ENCODE peak calls at places on chromosomes 4 and X, in six cellular contexts. One of them, this sample, is unnamed.
A peak's percentile ranks its signal among the peaks of the same experiment; 100 is the strongest.

GRCh38 chr4:95450294-95450693 is 98.5 kb downstream of the UNC5C start:
- DNase-seq in psoas muscle: no peak
- DNase-seq in neural progenitor cell: no peak
- DNase-seq in fibroblast of pulmonary artery: no peak
- DNase-seq in glutamatergic neuron: no peak
- DNase-seq in HFF-Myc: no peak
- DNase-seq in this sample: no peak

GRCh38 chr4:122012735-122013134 is 60.9 kb upstream of the TRPC3 start:
- DNase-seq in psoas muscle: no peak
- DNase-seq in neural progenitor cell: no peak
- DNase-seq in fibroblast of pulmonary artery: peak; percentile 58
- DNase-seq in glutamatergic neuron: no peak
- DNase-seq in HFF-Myc: no peak
- DNase-seq in this sample: no peak

GRCh38 chr4:188197566-188197965 is 58.3 kb downstream of the TRIML1 start:
- DNase-seq in psoas muscle: no peak
- DNase-seq in neural progenitor cell: no peak
- DNase-seq in fibroblast of pulmonary artery: no peak
- DNase-seq in glutamatergic neuron: no peak
- DNase-seq in HFF-Myc: no peak
- DNase-seq in this sample: no peak

GRCh38 chr4:152530600-152530999 is 5.3 kb downstream of the FBXW7 start:
- DNase-seq in psoas muscle: no peak
- DNase-seq in neural progenitor cell: no peak
- DNase-seq in fibroblast of pulmonary artery: no peak
- DNase-seq in glutamatergic neuron: no peak
- DNase-seq in HFF-Myc: no peak
- DNase-seq in this sample: no peak

GRCh38 chrX:136689441-136689840 is 41.5 kb downstream of the CD40LG start:
- DNase-seq in psoas muscle: no peak
- DNase-seq in neural progenitor cell: peak; percentile 65
- DNase-seq in fibroblast of pulmonary artery: peak; percentile 11
- DNase-seq in glutamatergic neuron: no peak
- DNase-seq in HFF-Myc: no peak
- DNase-seq in this sample: no peak

GRCh38 chr4:19187104-19187503 is 1064.6 kb upstream of the SLIT2 start:
- DNase-seq in psoas muscle: no peak
- DNase-seq in neural progenitor cell: no peak
- DNase-seq in fibroblast of pulmonary artery: peak; percentile 49
- DNase-seq in glutamatergic neuron: no peak
- DNase-seq in HFF-Myc: no peak
- DNase-seq in this sample: no peak

GRCh38 chrX:72297953-72298730 is 7.6 kb downstream of the CITED1 start:
- DNase-seq in psoas muscle: no peak
- DNase-seq in neural progenitor cell: peak; percentile 41
- DNase-seq in fibroblast of pulmonary artery: peak; percentile 42
- DNase-seq in glutamatergic neuron: no peak
- DNase-seq in HFF-Myc: no peak
- DNase-seq in this sample: no peak

GRCh38 chr4:185312699-185313098 is 83.0 kb downstream of the LRP2BP start:
- DNase-seq in psoas muscle: no peak
- DNase-seq in neural progenitor cell: no peak
- DNase-seq in fibroblast of pulmonary artery: peak; percentile 41
- DNase-seq in glutamatergic neuron: no peak
- DNase-seq in HFF-Myc: no peak
- DNase-seq in this sample: no peak

GRCh38 chrX:148574247-148574973 is 74.0 kb downstream of the AFF2 start:
- DNase-seq in psoas muscle: no peak
- DNase-seq in neural progenitor cell: no peak
- DNase-seq in fibroblast of pulmonary artery: no peak
- DNase-seq in glutamatergic neuron: no peak
- DNase-seq in HFF-Myc: no peak
- DNase-seq in this sample: no peak

GRCh38 chr4:24704152-24704551 is 91.2 kb upstream of the SOD3 start:
- DNase-seq in psoas muscle: no peak
- DNase-seq in neural progenitor cell: peak; percentile 74
- DNase-seq in fibroblast of pulmonary artery: no peak
- DNase-seq in glutamatergic neuron: no peak
- DNase-seq in HFF-Myc: no peak
- DNase-seq in this sample: peak; percentile 15

GRCh38 chrX:48573690-48574269 is 504 bp upstream of the RBM3 start:
- DNase-seq in psoas muscle: peak; percentile 74
- DNase-seq in neural progenitor cell: no peak
- DNase-seq in fibroblast of pulmonary artery: no peak
- DNase-seq in glutamatergic neuron: peak; percentile 25
- DNase-seq in HFF-Myc: no peak
- DNase-seq in this sample: no peak

GRCh38 chr4:183657564-183657963 is 1.4 kb downstream of the RWDD4 start:
- DNase-seq in psoas muscle: no peak
- DNase-seq in neural progenitor cell: no peak
- DNase-seq in fibroblast of pulmonary artery: no peak
- DNase-seq in glutamatergic neuron: no peak
- DNase-seq in HFF-Myc: no peak
- DNase-seq in this sample: no peak

GRCh38 chr4:41069838-41070237 is 144.5 kb downstream of the APBB2 start:
- DNase-seq in psoas muscle: no peak
- DNase-seq in neural progenitor cell: peak; percentile 72
- DNase-seq in fibroblast of pulmonary artery: no peak
- DNase-seq in glutamatergic neuron: no peak
- DNase-seq in HFF-Myc: no peak
- DNase-seq in this sample: no peak

GRCh38 chr4:147851135-147851534 is 119.2 kb downstream of the ARHGAP10 start:
- DNase-seq in psoas muscle: no peak
- DNase-seq in neural progenitor cell: no peak
- DNase-seq in fibroblast of pulmonary artery: no peak
- DNase-seq in glutamatergic neuron: no peak
- DNase-seq in HFF-Myc: no peak
- DNase-seq in this sample: no peak

GRCh38 chrX:18039023-18039422 is 177.9 kb upstream of the RAI2 start:
- DNase-seq in psoas muscle: no peak
- DNase-seq in neural progenitor cell: no peak
- DNase-seq in fibroblast of pulmonary artery: no peak
- DNase-seq in glutamatergic neuron: no peak
- DNase-seq in HFF-Myc: no peak
- DNase-seq in this sample: no peak

GRCh38 chr4:40546972-40547371 is 82.7 kb downstream of the RBM47 start:
- DNase-seq in psoas muscle: no peak
- DNase-seq in neural progenitor cell: no peak
- DNase-seq in fibroblast of pulmonary artery: no peak
- DNase-seq in glutamatergic neuron: no peak
- DNase-seq in HFF-Myc: no peak
- DNase-seq in this sample: no peak

GRCh38 chrX:153925387-153925738 is 701 bp downstream of the ARHGAP4 start:
- DNase-seq in psoas muscle: no peak
- DNase-seq in neural progenitor cell: no peak
- DNase-seq in fibroblast of pulmonary artery: no peak
- DNase-seq in glutamatergic neuron: no peak
- DNase-seq in HFF-Myc: no peak
- DNase-seq in this sample: no peak

GRCh38 chrX:24332868-24333267 is 19.0 kb upstream of the SUPT20HL2 start:
- DNase-seq in psoas muscle: no peak
- DNase-seq in neural progenitor cell: no peak
- DNase-seq in fibroblast of pulmonary artery: peak; percentile 51
- DNase-seq in glutamatergic neuron: no peak
- DNase-seq in HFF-Myc: no peak
- DNase-seq in this sample: no peak

GRCh38 chr4:165905405-165906027 is 32.5 kb downstream of the TLL1 start:
- DNase-seq in psoas muscle: no peak
- DNase-seq in neural progenitor cell: no peak
- DNase-seq in fibroblast of pulmonary artery: peak; percentile 45
- DNase-seq in glutamatergic neuron: no peak
- DNase-seq in HFF-Myc: no peak
- DNase-seq in this sample: no peak

GRCh38 chr4:55186123-55186522 is 60.7 kb upstream of the KDR start:
- DNase-seq in psoas muscle: no peak
- DNase-seq in neural progenitor cell: no peak
- DNase-seq in fibroblast of pulmonary artery: no peak
- DNase-seq in glutamatergic neuron: no peak
- DNase-seq in HFF-Myc: no peak
- DNase-seq in this sample: no peak

GRCh38 chr4:6018331-6018730 is at the start of gene C4orf50:
- DNase-seq in psoas muscle: no peak
- DNase-seq in neural progenitor cell: no peak
- DNase-seq in fibroblast of pulmonary artery: no peak
- DNase-seq in glutamatergic neuron: no peak
- DNase-seq in HFF-Myc: no peak
- DNase-seq in this sample: no peak

GRCh38 chr4:6021831-6022606 is 3.8 kb upstream of the C4orf50 start:
- DNase-seq in psoas muscle: no peak
- DNase-seq in neural progenitor cell: no peak
- DNase-seq in fibroblast of pulmonary artery: no peak
- DNase-seq in glutamatergic neuron: no peak
- DNase-seq in HFF-Myc: no peak
- DNase-seq in this sample: no peak

GRCh38 chr4:6020633-6021032 is 2.4 kb upstream of the C4orf50 start:
- DNase-seq in psoas muscle: no peak
- DNase-seq in neural progenitor cell: no peak
- DNase-seq in fibroblast of pulmonary artery: no peak
- DNase-seq in glutamatergic neuron: no peak
- DNase-seq in HFF-Myc: no peak
- DNase-seq in this sample: no peak

GRCh38 chr4:6017800-6018199 is 431 bp downstream of the C4orf50 start:
- DNase-seq in psoas muscle: no peak
- DNase-seq in neural progenitor cell: no peak
- DNase-seq in fibroblast of pulmonary artery: no peak
- DNase-seq in glutamatergic neuron: no peak
- DNase-seq in HFF-Myc: no peak
- DNase-seq in this sample: no peak

DNA sequence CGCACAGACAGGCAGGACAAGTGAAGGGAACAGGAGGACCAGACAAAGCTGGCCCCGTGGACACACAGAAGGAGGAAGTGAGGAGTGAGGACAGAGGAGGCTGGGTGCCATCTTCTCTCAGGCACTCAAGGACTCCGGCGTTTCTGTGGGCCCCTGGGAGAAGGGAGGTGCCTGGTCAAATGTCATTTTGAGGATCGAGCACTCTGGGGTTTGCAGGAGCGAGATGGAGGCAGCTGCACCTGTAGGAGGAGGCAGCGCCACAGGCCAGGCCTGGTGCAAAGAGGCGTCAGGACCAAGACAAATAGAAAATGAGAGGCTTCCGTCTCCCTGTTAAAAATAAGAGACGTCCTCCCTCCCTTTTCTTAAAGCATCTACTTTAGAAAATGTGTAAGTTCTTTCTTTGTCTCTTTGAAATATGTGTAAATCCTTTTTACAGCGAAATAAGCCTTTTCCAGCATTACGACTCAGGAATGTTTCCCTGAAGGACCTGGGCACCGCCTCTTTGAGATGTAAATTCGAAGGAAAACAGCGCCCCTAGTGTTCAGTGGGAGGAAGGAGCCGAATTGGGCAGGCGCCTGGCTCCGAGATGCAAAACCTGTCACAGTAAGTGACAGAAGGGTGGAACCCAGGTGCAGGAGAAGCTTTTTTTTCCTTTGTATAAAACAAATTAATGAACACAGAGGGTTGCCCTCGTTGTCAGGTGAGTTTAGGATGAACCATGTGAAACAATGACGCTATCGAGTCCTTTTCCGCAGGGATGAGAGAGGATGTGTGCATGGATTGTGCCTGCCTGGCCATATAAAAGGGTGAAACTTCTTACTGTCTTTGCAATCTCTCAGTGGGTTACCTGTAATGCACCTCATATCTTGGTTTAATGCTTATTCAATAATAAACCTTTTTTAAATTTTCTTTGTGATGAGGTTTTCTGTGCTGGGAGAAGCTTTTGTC is 1.4 kb upstream of the C4orf50 start:
- DNase-seq in psoas muscle: no peak
- DNase-seq in neural progenitor cell: peak; percentile 92
- DNase-seq in fibroblast of pulmonary artery: peak; percentile 53
- DNase-seq in glutamatergic neuron: peak; percentile 71
- DNase-seq in HFF-Myc: peak; percentile 10
- DNase-seq in this sample: peak; percentile 74
- TF ChIP-seq CTCF in psoas muscle: peak; percentile 63
- TF ChIP-seq CTCF in neural progenitor cell: peak; percentile 93
- TF ChIP-seq CTCF in fibroblast of pulmonary artery: peak; percentile 76
- TF ChIP-seq CTCF in glutamatergic neuron: peak; percentile 94
- TF ChIP-seq CTCF in HFF-Myc: peak; percentile 84
- TF ChIP-seq CTCF in this sample: peak; percentile 98

DNA sequence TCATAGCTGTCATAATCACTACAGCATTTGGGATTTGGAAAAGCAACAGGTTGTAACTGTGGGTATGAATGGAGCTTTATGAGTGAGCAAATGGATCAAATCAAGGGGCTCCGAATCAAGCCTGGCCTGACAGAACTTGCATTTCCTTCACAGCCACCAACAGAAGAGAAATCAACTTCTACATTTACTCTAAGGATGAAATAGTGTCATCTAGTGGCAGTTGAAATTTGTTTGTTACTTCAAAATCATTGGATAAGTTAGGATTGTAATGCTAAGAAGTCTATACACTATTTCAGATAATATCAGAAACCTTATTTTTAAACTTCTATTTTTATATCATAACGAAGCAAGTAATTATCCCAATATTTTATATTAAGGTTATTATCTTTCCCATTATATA is 10.7 kb upstream of the WDR17 start:
- DNase-seq in psoas muscle: no peak
- DNase-seq in neural progenitor cell: no peak
- DNase-seq in fibroblast of pulmonary artery: no peak
- DNase-seq in glutamatergic neuron: no peak
- DNase-seq in HFF-Myc: no peak
- DNase-seq in this sample: no peak
- TF ChIP-seq CTCF in psoas muscle: no peak
- TF ChIP-seq CTCF in neural progenitor cell: peak; percentile 30
- TF ChIP-seq CTCF in fibroblast of pulmonary artery: peak; percentile 9
- TF ChIP-seq CTCF in glutamatergic neuron: no peak
- TF ChIP-seq CTCF in HFF-Myc: no peak
- TF ChIP-seq CTCF in this sample: no peak

DNA sequence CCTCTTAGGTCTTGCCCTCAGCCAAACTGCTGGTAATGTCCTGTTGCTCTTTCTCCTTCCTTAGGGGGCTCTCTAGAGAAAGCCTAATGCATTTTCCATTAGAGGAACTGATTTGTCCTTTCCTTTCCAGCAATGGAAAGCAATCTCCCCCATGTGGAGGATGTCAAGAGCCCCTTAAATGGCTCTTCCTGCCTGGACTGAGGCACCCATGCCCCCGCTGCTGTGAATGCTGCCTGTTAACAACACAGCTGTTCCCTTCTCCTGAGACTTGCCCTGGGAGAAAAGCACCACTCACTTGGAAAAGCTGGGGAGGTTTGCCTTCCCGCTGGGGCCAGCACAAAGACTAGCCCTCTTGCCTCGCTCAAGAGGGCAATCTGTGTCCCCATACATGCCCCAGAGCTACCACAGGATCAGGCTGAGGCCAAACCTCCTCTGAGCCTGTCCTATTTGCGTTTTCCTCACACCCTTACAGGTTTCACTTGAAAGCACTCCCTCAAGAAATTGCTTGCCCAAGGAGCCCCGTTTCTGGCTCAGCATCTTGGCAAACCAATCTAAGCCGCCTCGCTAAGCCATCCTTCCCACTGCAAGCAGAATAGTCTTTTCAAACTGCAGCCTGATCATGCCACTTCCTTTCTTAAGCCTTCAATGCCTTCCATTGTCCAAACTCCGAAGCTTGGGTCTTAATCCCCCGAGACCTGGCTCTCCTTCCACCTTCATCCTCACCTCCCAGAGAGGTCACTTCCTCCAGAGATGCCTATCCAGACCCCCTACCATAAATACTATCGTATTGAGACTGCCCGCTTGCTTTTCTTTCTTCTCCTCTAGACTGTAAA is 23.2 kb upstream of the SMIM20 start:
- DNase-seq in psoas muscle: no peak
- DNase-seq in neural progenitor cell: peak; percentile 87
- DNase-seq in fibroblast of pulmonary artery: no peak
- DNase-seq in glutamatergic neuron: peak; percentile 38
- DNase-seq in HFF-Myc: no peak
- DNase-seq in this sample: no peak
- TF ChIP-seq CTCF in psoas muscle: no peak
- TF ChIP-seq CTCF in neural progenitor cell: peak; percentile 24
- TF ChIP-seq CTCF in fibroblast of pulmonary artery: no peak
- TF ChIP-seq CTCF in glutamatergic neuron: no peak
- TF ChIP-seq CTCF in HFF-Myc: no peak
- TF ChIP-seq CTCF in this sample: no peak

GRCh38 chrX:106862972-106863688 is 40.0 kb downstream of the RIPPLY1 start:
- DNase-seq in psoas muscle: no peak
- DNase-seq in neural progenitor cell: peak; percentile 29
- DNase-seq in fibroblast of pulmonary artery: peak; percentile 10
- DNase-seq in glutamatergic neuron: peak; percentile 33
- DNase-seq in HFF-Myc: no peak
- DNase-seq in this sample: peak; percentile 34
- TF ChIP-seq CTCF in psoas muscle: no peak
- TF ChIP-seq CTCF in neural progenitor cell: peak; percentile 57
- TF ChIP-seq CTCF in fibroblast of pulmonary artery: peak; percentile 42
- TF ChIP-seq CTCF in glutamatergic neuron: no peak
- TF ChIP-seq CTCF in HFF-Myc: peak; percentile 58
- TF ChIP-seq CTCF in this sample: peak; percentile 40